ENCODE peak calls at places on chromosomes 6 and 20, in ten cellular contexts. One of them, this sample, is unnamed.

GRCh38 chr6:90227165-90227564 is 69.5 kb downstream of the BACH2 start:
- DNase-seq in fibroblast of lung: no peak
- DNase-seq in psoas muscle: no peak
- DNase-seq in BE2C: no peak
- DNase-seq in kidney: no peak
- DNase-seq in IMR-90: no peak
- DNase-seq in cardiac fibroblast: no peak
- DNase-seq in RWPE2: no peak
- DNase-seq in HL-60: no peak
- DNase-seq in foreskin fibroblast: no peak
- DNase-seq in this sample: no peak

GRCh38 chr6:26172496-26172958 is 85.3 kb downstream of the HFE start:
- DNase-seq in fibroblast of lung: peak
- DNase-seq in psoas muscle: no peak
- DNase-seq in BE2C: no peak
- DNase-seq in kidney: no peak
- DNase-seq in IMR-90: peak
- DNase-seq in cardiac fibroblast: peak
- DNase-seq in RWPE2: no peak
- DNase-seq in HL-60: peak
- DNase-seq in foreskin fibroblast: no peak
- DNase-seq in this sample: peak

GRCh38 chr6:158560787-158561246 is 926 bp downstream of the TMEM181 start:
- DNase-seq in fibroblast of lung: peak
- DNase-seq in psoas muscle: no peak
- DNase-seq in BE2C: peak
- DNase-seq in kidney: peak
- DNase-seq in IMR-90: no peak
- DNase-seq in cardiac fibroblast: peak
- DNase-seq in RWPE2: no peak
- DNase-seq in HL-60: no peak
- DNase-seq in foreskin fibroblast: no peak
- DNase-seq in this sample: peak

GRCh38 chr6:21666200-21666671 is 72.7 kb downstream of the SOX4 start:
- DNase-seq in fibroblast of lung: no peak
- DNase-seq in psoas muscle: peak
- DNase-seq in BE2C: no peak
- DNase-seq in kidney: peak
- DNase-seq in IMR-90: no peak
- DNase-seq in cardiac fibroblast: no peak
- DNase-seq in RWPE2: no peak
- DNase-seq in HL-60: no peak
- DNase-seq in foreskin fibroblast: no peak
- DNase-seq in this sample: no peak

GRCh38 chr20:57716893-57717292 is 7.1 kb upstream of the PMEPA1 start:
- DNase-seq in fibroblast of lung: no peak
- DNase-seq in psoas muscle: peak
- DNase-seq in BE2C: no peak
- DNase-seq in kidney: no peak
- DNase-seq in IMR-90: no peak
- DNase-seq in cardiac fibroblast: no peak
- DNase-seq in RWPE2: no peak
- DNase-seq in HL-60: no peak
- DNase-seq in foreskin fibroblast: no peak
- DNase-seq in this sample: no peak

GRCh38 chr6:56475736-56476457 is 166.8 kb downstream of the DST start:
- DNase-seq in fibroblast of lung: peak
- DNase-seq in psoas muscle: no peak
- DNase-seq in BE2C: peak
- DNase-seq in kidney: no peak
- DNase-seq in IMR-90: peak
- DNase-seq in cardiac fibroblast: peak
- DNase-seq in RWPE2: no peak
- DNase-seq in HL-60: no peak
- DNase-seq in foreskin fibroblast: no peak
- DNase-seq in this sample: no peak

GRCh38 chr20:47680804-47681529 is 104.3 kb downstream of the SULF2 start:
- DNase-seq in fibroblast of lung: no peak
- DNase-seq in psoas muscle: no peak
- DNase-seq in BE2C: no peak
- DNase-seq in kidney: peak
- DNase-seq in IMR-90: peak
- DNase-seq in cardiac fibroblast: no peak
- DNase-seq in RWPE2: no peak
- DNase-seq in HL-60: no peak
- DNase-seq in foreskin fibroblast: no peak
- DNase-seq in this sample: peak

GRCh38 chr20:3871549-3872265 is 17.5 kb upstream of the PANK2 start:
- DNase-seq in fibroblast of lung: no peak
- DNase-seq in psoas muscle: no peak
- DNase-seq in BE2C: peak
- DNase-seq in kidney: no peak
- DNase-seq in IMR-90: no peak
- DNase-seq in cardiac fibroblast: no peak
- DNase-seq in RWPE2: no peak
- DNase-seq in HL-60: no peak
- DNase-seq in foreskin fibroblast: no peak
- DNase-seq in this sample: no peak

GRCh38 chr6:128600397-128600951 is 80.1 kb upstream of the PTPRK start:
- DNase-seq in fibroblast of lung: peak
- DNase-seq in psoas muscle: no peak
- DNase-seq in BE2C: no peak
- DNase-seq in kidney: no peak
- DNase-seq in IMR-90: peak
- DNase-seq in cardiac fibroblast: peak
- DNase-seq in RWPE2: peak
- DNase-seq in HL-60: no peak
- DNase-seq in foreskin fibroblast: peak
- DNase-seq in this sample: peak

GRCh38 chr6:15561447-15562199 is 101.2 kb downstream of the DTNBP1 start:
- DNase-seq in fibroblast of lung: no peak
- DNase-seq in psoas muscle: no peak
- DNase-seq in BE2C: no peak
- DNase-seq in kidney: no peak
- DNase-seq in IMR-90: no peak
- DNase-seq in cardiac fibroblast: peak
- DNase-seq in RWPE2: no peak
- DNase-seq in HL-60: no peak
- DNase-seq in foreskin fibroblast: no peak
- DNase-seq in this sample: no peak

GRCh38 chr6:53287336-53288225 is 61.2 kb downstream of the ELOVL5 start:
- DNase-seq in fibroblast of lung: no peak
- DNase-seq in psoas muscle: peak
- DNase-seq in BE2C: no peak
- DNase-seq in kidney: no peak
- DNase-seq in IMR-90: no peak
- DNase-seq in cardiac fibroblast: peak
- DNase-seq in RWPE2: no peak
- DNase-seq in HL-60: no peak
- DNase-seq in foreskin fibroblast: no peak
- DNase-seq in this sample: no peak

GRCh38 chr6:39005774-39006173 is 42.8 kb upstream of the GLP1R start:
- DNase-seq in fibroblast of lung: no peak
- DNase-seq in psoas muscle: no peak
- DNase-seq in BE2C: no peak
- DNase-seq in kidney: no peak
- DNase-seq in IMR-90: no peak
- DNase-seq in cardiac fibroblast: no peak
- DNase-seq in RWPE2: no peak
- DNase-seq in HL-60: no peak
- DNase-seq in foreskin fibroblast: no peak
- DNase-seq in this sample: no peak

GRCh38 chr20:52983726-52984450 is 11.7 kb downstream of the TSHZ2 start:
- DNase-seq in fibroblast of lung: no peak
- DNase-seq in psoas muscle: no peak
- DNase-seq in BE2C: no peak
- DNase-seq in kidney: no peak
- DNase-seq in IMR-90: no peak
- DNase-seq in cardiac fibroblast: no peak
- DNase-seq in RWPE2: no peak
- DNase-seq in HL-60: no peak
- DNase-seq in foreskin fibroblast: no peak
- DNase-seq in this sample: no peak

GRCh38 chr6:127886603-127887002 is 14.3 kb downstream of the THEMIS start:
- DNase-seq in fibroblast of lung: peak
- DNase-seq in psoas muscle: no peak
- DNase-seq in BE2C: no peak
- DNase-seq in kidney: no peak
- DNase-seq in IMR-90: peak
- DNase-seq in cardiac fibroblast: no peak
- DNase-seq in RWPE2: no peak
- DNase-seq in HL-60: no peak
- DNase-seq in foreskin fibroblast: peak
- DNase-seq in this sample: no peak

GRCh38 chr6:43521836-43522235 is 4.9 kb downstream of the POLR1C start:
- DNase-seq in fibroblast of lung: no peak
- DNase-seq in psoas muscle: no peak
- DNase-seq in BE2C: no peak
- DNase-seq in kidney: no peak
- DNase-seq in IMR-90: no peak
- DNase-seq in cardiac fibroblast: no peak
- DNase-seq in RWPE2: no peak
- DNase-seq in HL-60: no peak
- DNase-seq in foreskin fibroblast: no peak
- DNase-seq in this sample: no peak

GRCh38 chr6:133466666-133467065 is 225.5 kb downstream of the EYA4 start:
- DNase-seq in fibroblast of lung: peak
- DNase-seq in psoas muscle: no peak
- DNase-seq in BE2C: no peak
- DNase-seq in kidney: no peak
- DNase-seq in IMR-90: peak
- DNase-seq in cardiac fibroblast: peak
- DNase-seq in RWPE2: no peak
- DNase-seq in HL-60: no peak
- DNase-seq in foreskin fibroblast: no peak
- DNase-seq in this sample: no peak

GRCh38 chr20:62898093-62898964 is 28.0 kb downstream of the DIDO1 start:
- DNase-seq in fibroblast of lung: no peak
- DNase-seq in psoas muscle: no peak
- DNase-seq in BE2C: no peak
- DNase-seq in kidney: no peak
- DNase-seq in IMR-90: no peak
- DNase-seq in cardiac fibroblast: no peak
- DNase-seq in RWPE2: peak
- DNase-seq in HL-60: no peak
- DNase-seq in foreskin fibroblast: no peak
- DNase-seq in this sample: no peak

GRCh38 chr6:105609375-105609991 is 206.6 kb upstream of the PREP start:
- DNase-seq in fibroblast of lung: peak
- DNase-seq in psoas muscle: no peak
- DNase-seq in BE2C: no peak
- DNase-seq in kidney: peak
- DNase-seq in IMR-90: peak
- DNase-seq in cardiac fibroblast: peak
- DNase-seq in RWPE2: no peak
- DNase-seq in HL-60: no peak
- DNase-seq in foreskin fibroblast: no peak
- DNase-seq in this sample: no peak

GRCh38 chr6:43644940-43645612 is at the start of gene RSPH9:
- DNase-seq in fibroblast of lung: peak
- DNase-seq in psoas muscle: peak
- DNase-seq in BE2C: peak
- DNase-seq in kidney: peak
- DNase-seq in IMR-90: peak
- DNase-seq in cardiac fibroblast: peak
- DNase-seq in RWPE2: peak
- DNase-seq in HL-60: no peak
- DNase-seq in foreskin fibroblast: peak
- DNase-seq in this sample: peak

GRCh38 chr20:59147197-59147596 is 16.4 kb upstream of the ZNF831 start:
- DNase-seq in fibroblast of lung: no peak
- DNase-seq in psoas muscle: no peak
- DNase-seq in BE2C: no peak
- DNase-seq in kidney: no peak
- DNase-seq in IMR-90: no peak
- DNase-seq in cardiac fibroblast: no peak
- DNase-seq in RWPE2: peak
- DNase-seq in HL-60: no peak
- DNase-seq in foreskin fibroblast: no peak
- DNase-seq in this sample: no peak
- H3K4me3 ChIP-seq in fibroblast of lung: no peak
- H3K4me3 ChIP-seq in psoas muscle: no peak
- H3K4me3 ChIP-seq in BE2C: no peak
- H3K4me3 ChIP-seq in kidney: no peak
- H3K4me3 ChIP-seq in IMR-90: no peak
- H3K4me3 ChIP-seq in cardiac fibroblast: no peak
- H3K4me3 ChIP-seq in RWPE2: no peak
- H3K4me3 ChIP-seq in HL-60: no peak
- H3K4me3 ChIP-seq in foreskin fibroblast: no peak
- H3K4me3 ChIP-seq in this sample: no peak

DNA sequence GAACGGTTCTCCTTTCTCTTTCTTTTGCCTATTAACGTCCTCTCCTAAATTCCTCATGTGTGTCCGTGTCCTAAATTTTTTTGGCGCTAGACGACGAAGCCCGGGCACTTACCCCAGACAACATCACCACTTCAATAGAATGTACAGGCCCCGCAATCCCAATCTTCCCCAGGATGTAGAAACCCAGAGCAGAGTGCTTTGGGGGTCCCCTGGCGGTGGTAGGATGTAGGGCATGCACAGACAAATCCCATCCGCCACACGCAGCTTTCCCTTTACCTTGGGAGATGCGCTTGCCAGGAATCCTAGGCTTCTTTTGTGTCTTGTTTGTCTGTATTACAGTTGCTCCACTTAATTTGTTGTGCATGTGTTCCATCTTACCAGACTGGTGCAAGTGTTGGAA is 417.3 kb upstream of the ARID1B start:
- DNase-seq in fibroblast of lung: no peak
- DNase-seq in psoas muscle: no peak
- DNase-seq in BE2C: no peak
- DNase-seq in kidney: no peak
- DNase-seq in IMR-90: no peak
- DNase-seq in cardiac fibroblast: no peak
- DNase-seq in RWPE2: no peak
- DNase-seq in HL-60: no peak
- DNase-seq in foreskin fibroblast: no peak
- DNase-seq in this sample: no peak
- TF ChIP-seq CTCF in fibroblast of lung: no peak
- TF ChIP-seq CTCF in psoas muscle: no peak
- TF ChIP-seq CTCF in BE2C: peak
- TF ChIP-seq CTCF in kidney: no peak
- TF ChIP-seq CTCF in IMR-90: no peak
- TF ChIP-seq CTCF in cardiac fibroblast: peak
- TF ChIP-seq CTCF in RWPE2: no peak
- TF ChIP-seq CTCF in HL-60: no peak
- TF ChIP-seq CTCF in foreskin fibroblast: no peak
- TF ChIP-seq CTCF in this sample: no peak

GRCh38 chr6:50868466-50868865 is 49.8 kb downstream of the TFAP2B start:
- DNase-seq in fibroblast of lung: no peak
- DNase-seq in psoas muscle: no peak
- DNase-seq in BE2C: no peak
- DNase-seq in kidney: no peak
- DNase-seq in IMR-90: no peak
- DNase-seq in cardiac fibroblast: no peak
- DNase-seq in RWPE2: no peak
- DNase-seq in HL-60: no peak
- DNase-seq in foreskin fibroblast: no peak
- DNase-seq in this sample: no peak
- H3K4me3 ChIP-seq in fibroblast of lung: no peak
- H3K4me3 ChIP-seq in psoas muscle: no peak
- H3K4me3 ChIP-seq in BE2C: no peak
- H3K4me3 ChIP-seq in kidney: no peak
- H3K4me3 ChIP-seq in IMR-90: no peak
- H3K4me3 ChIP-seq in cardiac fibroblast: no peak
- H3K4me3 ChIP-seq in RWPE2: no peak
- H3K4me3 ChIP-seq in HL-60: no peak
- H3K4me3 ChIP-seq in foreskin fibroblast: no peak
- H3K4me3 ChIP-seq in this sample: no peak

GRCh38 chr6:166281104-166281503 is 27.1 kb downstream of the PRR18 start:
- DNase-seq in fibroblast of lung: no peak
- DNase-seq in psoas muscle: no peak
- DNase-seq in BE2C: no peak
- DNase-seq in kidney: no peak
- DNase-seq in IMR-90: no peak
- DNase-seq in cardiac fibroblast: no peak
- DNase-seq in RWPE2: no peak
- DNase-seq in HL-60: no peak
- DNase-seq in foreskin fibroblast: no peak
- DNase-seq in this sample: no peak
- TF ChIP-seq CTCF in fibroblast of lung: no peak
- TF ChIP-seq CTCF in psoas muscle: no peak
- TF ChIP-seq CTCF in BE2C: no peak
- TF ChIP-seq CTCF in kidney: no peak
- TF ChIP-seq CTCF in IMR-90: no peak
- TF ChIP-seq CTCF in cardiac fibroblast: no peak
- TF ChIP-seq CTCF in RWPE2: no peak
- TF ChIP-seq CTCF in HL-60: no peak
- TF ChIP-seq CTCF in foreskin fibroblast: no peak
- TF ChIP-seq CTCF in this sample: no peak

This sample was measured in AG10803.